ENCODE peak calls at places on chromosomes 4 and X, in four cellular contexts. L is H9, U is trophoblast cell, H is H1. K is an unnamed sample.
A peak's percentile ranks its signal among the peaks of the same experiment; 100 is the strongest.

GRCh38 chr4:78684196-78685079 is 91.7 kb upstream of the BMP2K start:
- DNase-seq in H (no peak), U (peak; percentile 18), L (no peak), K (peak; percentile 84)

GRCh38 chrX:72169008-72169728 is 12.4 kb upstream of the PIN4 start:
- DNase-seq in U (no peak), H (no peak), L (no peak), K (no peak)

GRCh38 chr4:74377714-74378113 is 12.8 kb downstream of the EREG start:
- DNase-seq in H (no peak), U (no peak), L (no peak), K (peak; percentile 35)

GRCh38 chrX:73977542-73978169 is 326.3 kb upstream of the ZCCHC13 start:
- DNase-seq in L (peak; percentile 32), H (no peak), U (no peak), K (peak; percentile 19)

GRCh38 chr4:52935317-52935716 is 73.2 kb downstream of the RASL11B start:
- DNase-seq in H (no peak), L (no peak), U (no peak), K (no peak)

GRCh38 chr4:28481565-28481964 is 1620.9 kb downstream of the STIM2 start:
- DNase-seq in L (no peak), H (no peak), U (no peak), K (peak; percentile 28)

GRCh38 chr4:109600431-109600830 is 40.4 kb downstream of the MCUB start:
- DNase-seq in U (no peak), H (no peak), L (no peak), K (no peak)

GRCh38 chr4:48022192-48022799 is 5.7 kb downstream of the NIPAL1 start:
- DNase-seq in H (no peak), U (no peak), L (no peak), K (no peak)

GRCh38 chr4:72295966-72296557 is 264.3 kb downstream of the NPFFR2 start:
- DNase-seq in H (no peak), U (no peak), L (no peak), K (peak; percentile 75)

GRCh38 chrX:110941906-110942305 is 146.3 kb upstream of the CHRDL1 start:
- DNase-seq in H (no peak), U (no peak), L (no peak), K (no peak)

GRCh38 chr4:39255916-39256315 is 73.6 kb downstream of the WDR19 start:
- DNase-seq in U (no peak), L (no peak), H (no peak), K (peak; percentile 3)

GRCh38 chrX:154712781-154713391 is 38.0 kb downstream of the GAB3 start:
- DNase-seq in L (no peak), U (no peak), H (no peak), K (no peak)

GRCh38 chr4:38859501-38859900 is 2.9 kb upstream of the TLR6 start:
- DNase-seq in L (no peak), H (no peak), U (no peak), K (no peak)

GRCh38 chr4:127788517-127788916 is 6.4 kb downstream of the HSPA4L start:
- DNase-seq in U (no peak), H (no peak), L (no peak), K (peak; percentile 69)

GRCh38 chr4:123606336-123606735 is 209.7 kb downstream of the SPRY1 start:
- DNase-seq in H (no peak), U (no peak), L (no peak), K (no peak)

GRCh38 chrX:12974797-12975669 is at the start of gene TMSB4X:
- DNase-seq in H (peak; percentile 80), L (peak; percentile 86), U (no peak), K (peak; percentile 87)

GRCh38 chrX:144790148-144790547 is 457.2 kb upstream of the SPANXN1 start:
- DNase-seq in H (no peak), L (no peak), U (no peak), K (no peak)

GRCh38 chrX:118520858-118521206 is 25.2 kb downstream of the DOCK11 start:
- DNase-seq in H (no peak), U (no peak), L (no peak), K (no peak)

GRCh38 chr4:2335729-2336101 is 73.8 kb upstream of the MXD4 start:
- DNase-seq in H (no peak), U (no peak), L (no peak), K (no peak)

GRCh38 chr4:6308890-6309643 is 39.4 kb downstream of the WFS1 start:
- DNase-seq in U (no peak), L (peak; percentile 82), H (peak; percentile 84), K (peak; percentile 72)

GRCh38 chrX:3312109-3312508 is 34.3 kb downstream of the MXRA5 start:
- DNase-seq in H (no peak), U (no peak), L (no peak), K (no peak)

GRCh38 chrX:33725556-33726232 is 406.4 kb downstream of the FAM47A start:
- DNase-seq in U (no peak), H (peak; percentile 39), L (peak; percentile 71), K (peak; percentile 70)

GRCh38 chr4:113406723-113407016 is 354.9 kb downstream of the CAMK2D start:
- DNase-seq in L (no peak), U (no peak), H (no peak), K (no peak)

GRCh38 chr4:166527500-166527899 is 654.5 kb downstream of the TLL1 start:
- DNase-seq in U (peak; percentile 83), L (peak; percentile 35), H (no peak), K (peak; percentile 37)

GRCh38 chr4:81032805-81033684 is 2.5 kb downstream of the BMP3 start:
- DNase-seq in L (no peak), U (no peak), H (no peak), K (peak; percentile 5)

GRCh38 chr4:30094866-30095265 is 625.3 kb upstream of the PCDH7 start:
- DNase-seq in L (no peak), H (no peak), U (no peak), K (no peak)

GRCh38 chr4:146633471-146633800 is 5.3 kb upstream of the POU4F2 start:
- DNase-seq in U (no peak), H (no peak), L (no peak), K (peak; percentile 59)

DNA sequence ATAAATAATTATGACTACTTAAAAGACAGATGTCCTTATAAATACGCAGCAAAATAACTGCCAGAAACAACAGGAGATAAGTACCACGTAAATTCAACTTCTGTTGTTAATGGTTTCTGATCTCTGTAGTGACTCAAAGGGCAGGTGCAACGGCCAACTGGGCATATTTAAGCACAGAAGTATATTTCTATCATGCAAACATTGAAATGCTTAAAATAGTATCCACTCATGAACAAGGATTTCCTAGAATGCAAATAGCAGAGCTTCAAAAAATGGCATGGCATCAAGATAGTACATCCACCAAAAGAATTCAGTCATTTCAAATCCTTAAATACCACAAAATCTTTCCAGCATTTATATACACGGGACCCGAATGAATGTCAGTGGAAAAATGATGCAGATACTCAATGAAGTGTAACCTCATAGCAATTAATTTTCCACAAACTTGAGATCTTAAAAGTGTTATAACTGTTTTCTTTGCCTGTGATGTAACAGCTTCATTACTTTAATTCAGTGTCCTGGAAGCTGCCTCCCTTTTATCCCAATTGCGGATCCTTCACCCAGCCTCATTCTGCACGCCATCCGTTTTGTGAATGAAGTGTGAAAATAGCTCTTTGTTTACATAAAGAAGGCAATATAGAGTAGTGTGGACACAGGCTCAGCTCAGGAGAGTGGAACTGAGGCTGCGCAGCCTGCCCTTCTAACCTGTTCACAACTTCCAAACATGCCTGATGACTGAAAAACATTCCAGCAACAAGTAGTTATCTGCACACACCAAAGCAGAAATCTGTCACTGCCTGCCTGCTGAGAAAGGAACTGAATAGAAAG is 10.1 kb downstream of the PDGFC start:
- DNase-seq in L (no peak), H (no peak), U (peak; percentile 83), K (no peak)
- H3K79me2 ChIP-seq in L (no peaks in the 10 kb centered on the region), H (no peaks in the 10 kb centered on the region), U (no peaks in the 10 kb centered on the region), K (no peaks in the 10 kb centered on the region)

GRCh38 chrX:149757206-149758067 is 16.4 kb upstream of the HSFX1 start:
- DNase-seq in L (no peak), H (no peak), U (no peak), K (no peak)
- H3K4ac ChIP-seq in L (no peak overlapping the region), H (no peak overlapping the region), U (no peak overlapping the region), K (no peak overlapping the region)

GRCh38 chr4:101818362-101818761 is 27.8 kb downstream of the BANK1 start:
- DNase-seq in H (no peak), U (no peak), L (no peak), K (no peak)
- H3K79me2 ChIP-seq in H (no peaks in the 10 kb centered on the region), U (no peaks in the 10 kb centered on the region), L (no peaks in the 10 kb centered on the region), K (no peaks in the 10 kb centered on the region)

DNA sequence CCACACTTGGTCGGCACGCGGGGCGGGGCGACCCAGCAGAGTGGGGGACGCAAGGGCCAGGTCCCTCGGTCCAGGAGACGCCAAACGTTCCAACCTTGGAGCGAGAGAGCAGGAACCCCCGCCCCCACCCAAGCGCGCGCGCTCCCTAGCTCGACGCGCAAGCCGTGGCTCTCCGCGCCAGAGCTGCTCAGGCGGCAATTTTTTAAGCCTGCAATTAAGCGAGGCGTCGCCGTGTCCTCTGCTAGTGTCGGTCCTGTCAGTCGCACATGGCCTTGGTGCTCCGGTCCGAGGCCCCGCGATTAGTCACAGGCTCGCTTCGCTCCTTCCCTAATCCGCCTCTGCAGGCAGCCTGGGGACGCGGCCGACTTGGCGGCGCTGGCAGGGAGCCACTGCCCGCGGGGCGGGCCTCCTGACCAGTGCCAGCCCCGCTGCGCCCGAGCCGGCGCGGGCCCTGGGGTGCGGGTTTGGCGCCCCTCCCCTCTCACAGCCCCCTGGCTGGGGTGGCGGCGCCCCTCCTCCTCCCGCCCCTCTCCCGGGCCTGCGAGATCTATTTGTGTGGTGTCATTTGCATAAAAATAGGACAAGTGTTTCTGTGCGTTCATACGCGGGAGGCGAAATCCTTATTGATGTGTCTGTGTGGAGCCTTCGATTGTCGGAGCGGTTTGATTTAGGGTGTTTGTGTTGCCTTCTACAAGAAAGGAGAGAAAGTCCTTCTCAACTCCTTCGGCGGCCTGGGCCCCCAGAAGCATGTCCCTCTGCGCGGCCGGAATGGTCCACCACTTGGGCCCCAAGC is 9.7 kb upstream of the BCOR start:
- DNase-seq in U (peak; percentile 24), H (peak; percentile 57), L (peak; percentile 79), K (peak; percentile 84)
- H3K4ac ChIP-seq in U (no peak overlapping the region), H (no peak overlapping the region), L (no peak overlapping the region), K (peak overlapping the region; percentile 60)

GRCh38 chr4:86600007-86600653 is 6.0 kb downstream of the PTPN13 start:
- DNase-seq in L (no peak), U (no peak), H (no peak), K (no peak)
- H3K79me2 ChIP-seq in L (peaks cover 11% of the 10 kb centered on the region), U (no peaks in the 10 kb centered on the region), H (peaks cover 3% of the 10 kb centered on the region), K (peaks cover 32% of the 10 kb centered on the region)

GRCh38 chr4:152258804-152259708 is 276.8 kb downstream of the FBXW7 start:
- DNase-seq in U (no peak), L (no peak), H (no peak), K (peak; percentile 25)
- H3K4ac ChIP-seq in U (peak overlapping the region; percentile 44), L (no peak overlapping the region), H (no peak overlapping the region), K (peak overlapping the region; percentile 5)

GRCh38 chr4:88275949-88276515 is 8.3 kb downstream of the PPM1K start:
- DNase-seq in L (no peak), U (no peak), H (no peak), K (no peak)

GRCh38 chr4:88277711-88278025 is 6.7 kb downstream of the PPM1K start:
- DNase-seq in U (no peak), H (no peak), L (no peak), K (no peak)

GRCh38 chr4:88280228-88280795 is 4.0 kb downstream of the PPM1K start:
- DNase-seq in L (no peak), H (no peak), U (no peak), K (no peak)

GRCh38 chr4:88276952-88277710 is 7.2 kb downstream of the PPM1K start:
- DNase-seq in L (no peak), U (no peak), H (no peak), K (peak; percentile 81)

GRCh38 chr4:88275516-88275915 is 8.8 kb downstream of the PPM1K start:
- DNase-seq in U (no peak), L (no peak), H (no peak), K (no peak)
- H3K79me2 ChIP-seq in U (no peaks in the 10 kb centered on the region), L (no peaks in the 10 kb centered on the region), H (no peaks in the 10 kb centered on the region), K (no peaks in the 10 kb centered on the region)

K was measured in mesendoderm.